ENCODE peak calls at places on chromosomes 12 and 14, in nine cellular contexts. Z is breast epithelium; R is epithelial cell of esophagus; T is stimulated activated CD4-positive, alpha-beta T cell treated with anti-CD3 and anti-CD28 coated beads, Interleukin-4, amount 100 ng/mL, for 48 hours; N is fibroblast of the conjunctiva; S is ACHN; I is iPS DF 19.7; H is GM13977; E is anterior cingulate cortex. O is an unnamed sample.

GRCh38 chr14:104294628-104294982 is 156.2 kb downstream of the KIF26A start:
- DNase-seq in I (no peak), Z (no peak), N (no peak), E (no peak), H (no peak), R (no peak), T (no peak), S (no peak), O (no peak)

GRCh38 chr12:21962236-21962635 is 21.0 kb upstream of the ABCC9 start:
- DNase-seq in R (peak), S (no peak), N (no peak), E (no peak), H (no peak), I (no peak), Z (no peak), T (no peak), O (no peak)

GRCh38 chr12:47742253-47742825 is 16.3 kb downstream of the RAPGEF3 start:
- DNase-seq in E (peak), N (no peak), I (no peak), R (peak), S (peak), H (peak), T (peak), Z (no peak), O (no peak)

GRCh38 chr12:51399893-51400292 is 8.7 kb upstream of the GALNT6 start:
- DNase-seq in Z (no peak), T (no peak), I (no peak), H (no peak), N (no peak), E (no peak), R (no peak), S (no peak), O (no peak)

GRCh38 chr14:54818201-54819133 is 84.2 kb downstream of the GCH1 start:
- DNase-seq in E (no peak), S (peak), T (no peak), I (no peak), Z (no peak), N (peak), H (no peak), R (peak), O (peak)

GRCh38 chr14:72894623-72895378 is 900 bp upstream of the DPF3 start:
- DNase-seq in N (no peak), R (peak), T (no peak), E (no peak), S (peak), H (no peak), I (no peak), Z (no peak), O (no peak)

GRCh38 chr12:122079038-122079531 is 529 bp downstream of the MLXIP start:
- DNase-seq in Z (no peak), H (no peak), I (no peak), R (peak), T (peak), E (peak), S (peak), N (no peak), O (no peak)

GRCh38 chr12:25327321-25327720 is 76.6 kb upstream of the KRAS start:
- DNase-seq in T (no peak), I (no peak), H (no peak), E (no peak), S (no peak), R (no peak), Z (no peak), N (no peak), O (no peak)

GRCh38 chr12:11810160-11810559 is 160.7 kb downstream of the ETV6 start:
- DNase-seq in S (no peak), I (no peak), T (no peak), E (no peak), R (no peak), H (no peak), Z (no peak), N (no peak), O (no peak)

GRCh38 chr12:121036810-121037326 is 2.2 kb downstream of the OASL start:
- DNase-seq in H (no peak), R (peak), Z (no peak), E (no peak), I (no peak), N (no peak), T (no peak), S (peak), O (peak)

GRCh38 chr12:31412292-31412801 is 86.4 kb upstream of the SINHCAF start:
- DNase-seq in Z (no peak), E (no peak), S (no peak), I (no peak), H (no peak), R (no peak), T (no peak), N (no peak), O (no peak)

GRCh38 chr14:84859116-84859515 is 670.8 kb upstream of the FLRT2 start:
- DNase-seq in I (no peak), T (no peak), R (no peak), E (no peak), Z (no peak), S (no peak), N (no peak), H (no peak), O (no peak)